ENCODE peak calls at places on chromosome 3, in six cellular contexts. A is IMR-90, N is trophoblast cell, J is neuronal stem cell, Z is H9, F is mesenchymal stem cell. H is an unnamed sample.

GRCh38 chr3:194675680-194676079 is 3.7 kb upstream of the LSG1 start:
- DNase-seq in F (no peak), N (no peak), J (no peak), Z (no peak), A (no peak), H (no peak)

GRCh38 chr3:184632551-184632950 is 71.0 kb downstream of the EPHB3 start:
- DNase-seq in A (no peak), Z (no peak), J (no peak), N (no peak), F (no peak), H (no peak)

GRCh38 chr3:194540268-194540937 is 53.6 kb upstream of the ATP13A3 start:
- DNase-seq in A (peak; percentile 23), J (no peak), F (no peak), N (no peak), Z (no peak), H (no peak)

GRCh38 chr3:195021674-195022073 is 249.3 kb downstream of the XXYLT1 start:
- DNase-seq in J (no peak), A (no peak), N (no peak), F (no peak), Z (no peak), H (no peak)

GRCh38 chr3:48459331-48459730 is 12.8 kb downstream of the ATRIP start:
- DNase-seq in Z (no peak), A (no peak), F (no peak), J (no peak), N (peak; percentile 97), H (no peak)

GRCh38 chr3:197001972-197002700 is 27.5 kb downstream of the MELTF start:
- DNase-seq in Z (peak; percentile 40), F (no peak), A (no peak), N (no peak), J (no peak), H (no peak)

GRCh38 chr3:80232760-80233159 is 465.0 kb upstream of the ROBO1 start:
- DNase-seq in A (peak; percentile 91), F (peak; percentile 74), Z (no peak), J (no peak), N (no peak), H (no peak)

GRCh38 chr3:126108689-126109075 is 24.8 kb upstream of the SLC41A3 start:
- DNase-seq in F (no peak), J (no peak), N (no peak), A (no peak), Z (no peak), H (no peak)

GRCh38 chr3:180433172-180433571 is 168.8 kb upstream of the TTC14 start:
- DNase-seq in N (no peak), Z (no peak), A (peak; percentile 81), J (no peak), F (no peak), H (no peak)

GRCh38 chr3:98901032-98901464 is 447 bp downstream of the DCBLD2 start:
- DNase-seq in Z (peak; percentile 68), F (peak; percentile 66), N (peak; percentile 43), J (peak; percentile 69), A (peak; percentile 47), H (peak; percentile 25)

GRCh38 chr3:195209836-195210551 is 61.0 kb downstream of the XXYLT1 start:
- DNase-seq in F (peak; percentile 25), Z (no peak), J (no peak), N (no peak), A (peak; percentile 60), H (peak; percentile 45)

GRCh38 chr3:188507244-188507720 is 353.3 kb downstream of the LPP start:
- DNase-seq in A (peak; percentile 97), F (peak; percentile 99), Z (no peak), N (peak; percentile 25), J (no peak), H (no peak)

GRCh38 chr3:50714953-50715352 is 40.2 kb downstream of the DOCK3 start:
- DNase-seq in A (no peak), N (no peak), Z (no peak), J (no peak), F (no peak), H (no peak)

GRCh38 chr3:124845406-124845805 is 41.8 kb downstream of the ITGB5 start:
- DNase-seq in A (peak; percentile 90), F (peak; percentile 84), N (no peak), Z (no peak), J (no peak), H (no peak)

GRCh38 chr3:175956964-175957363 is 1097.8 kb downstream of the NAALADL2 start:
- DNase-seq in A (peak; percentile 10), J (no peak), N (peak; percentile 82), F (peak; percentile 20), Z (no peak), H (peak; percentile 51)

GRCh38 chr3:86785381-86785780 is 205.6 kb downstream of the VGLL3 start:
- DNase-seq in A (peak; percentile 72), J (no peak), N (peak; percentile 32), Z (no peak), F (peak; percentile 19), H (no peak)

GRCh38 chr3:186254676-186255665 is 107.1 kb downstream of the DGKG start:
- DNase-seq in Z (no peak), A (no peak), J (no peak), N (peak; percentile 19), F (no peak), H (no peak)

GRCh38 chr3:126154391-126155279 is 25.8 kb downstream of the ALDH1L1 start:
- DNase-seq in N (no peak), F (no peak), A (no peak), Z (no peak), J (no peak), H (peak; percentile 33)

GRCh38 chr3:67937498-67938118 is 283.2 kb upstream of the SUCLG2 start:
- DNase-seq in F (no peak), N (no peak), A (no peak), Z (no peak), J (no peak), H (no peak)

GRCh38 chr3:97872209-97873042 is 50.6 kb downstream of the CRYBG3 start:
- DNase-seq in A (peak; percentile 97), N (peak; percentile 87), Z (no peak), J (no peak), F (peak; percentile 95), H (no peak)

GRCh38 chr3:142931222-142931621 is 32.3 kb downstream of the PAQR9 start:
- DNase-seq in N (peak; percentile 65), J (no peak), F (no peak), A (no peak), Z (peak; percentile 81), H (no peak)

GRCh38 chr3:134610455-134611385 is 40.1 kb downstream of the KY start:
- DNase-seq in Z (no peak), J (no peak), F (no peak), N (no peak), A (no peak), H (no peak)

GRCh38 chr3:14957163-14957562 is 9.8 kb downstream of the NR2C2 start:
- DNase-seq in F (no peak), N (no peak), J (no peak), A (no peak), Z (no peak), H (no peak)

GRCh38 chr3:37861540-37862051 is at the start of gene CTDSPL:
- DNase-seq in N (peak; percentile 25), F (peak; percentile 60), Z (peak; percentile 60), A (peak; percentile 44), J (peak; percentile 51), H (peak; percentile 69)

GRCh38 chr3:45088543-45088942 is 57.6 kb downstream of the CDCP1 start:
- DNase-seq in Z (no peak), F (no peak), J (no peak), A (no peak), N (no peak), H (no peak)

GRCh38 chr3:13338231-13338630 is 81.9 kb downstream of the NUP210 start:
- DNase-seq in F (no peak), J (no peak), N (no peak), A (peak; percentile 18), Z (no peak), H (no peak)

GRCh38 chr3:89276116-89276515 is 168.7 kb downstream of the EPHA3 start:
- DNase-seq in N (no peak), Z (no peak), J (no peak), A (no peak), F (no peak), H (no peak)

GRCh38 chr3:182182531-182182968 is 470.8 kb downstream of the SOX2 start:
- DNase-seq in Z (no peak), F (no peak), N (no peak), A (no peak), J (no peak), H (no peak)

GRCh38 chr3:114606336-114606735 is 312.5 kb downstream of the TIGIT start:
- DNase-seq in N (no peak), J (no peak), F (peak; percentile 21), Z (no peak), A (no peak), H (no peak)
- H3K23ac ChIP-seq in N (no peak overlapping the region), J (no peak overlapping the region), F (no peak overlapping the region), Z (no peak overlapping the region), A (peak overlapping the region; percentile 29), H (no peak overlapping the region)

DNA sequence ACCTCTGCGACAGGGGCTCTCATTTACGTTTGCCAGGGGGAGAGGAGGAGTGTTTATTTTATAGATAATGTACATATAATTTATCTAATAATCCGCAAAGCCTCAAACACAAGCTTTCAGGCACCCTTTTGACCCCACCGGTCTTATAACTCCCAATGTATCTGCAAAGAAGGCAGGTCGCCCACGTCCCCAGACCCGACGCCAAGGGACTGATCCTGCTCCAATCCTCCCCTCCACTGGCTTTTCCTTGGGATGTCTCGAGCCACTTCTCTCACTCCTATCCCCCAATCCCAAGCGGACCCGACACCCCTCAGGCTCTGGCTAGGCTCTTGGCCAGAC is 452 bp downstream of the DCP1A start:
- DNase-seq in N (peak; percentile 26), Z (no peak), F (no peak), A (no peak), J (no peak), H (no peak)
- H2AFZ ChIP-seq in N (peak overlapping the region; percentile 50), Z (no peak overlapping the region), F (no peak overlapping the region), A (peak overlapping the region; percentile 99), J (peak overlapping the region; percentile 91), H (peak overlapping the region; percentile 71)

GRCh38 chr3:160400631-160401150 is 1.2 kb downstream of the SMC4 start:
- DNase-seq in F (no peak), Z (no peak), A (no peak), N (peak; percentile 61), J (no peak), H (peak; percentile 55)
- H3K23ac ChIP-seq in F (peak overlapping the region; percentile 96), Z (no peak overlapping the region), A (peak overlapping the region; percentile 94), N (no peak overlapping the region), J (peak overlapping the region; percentile 75), H (no peak overlapping the region)

GRCh38 chr3:23589586-23589985 is 216.2 kb upstream of the UBE2E1 start:
- DNase-seq in Z (no peak), N (no peak), F (no peak), A (no peak), J (no peak), H (no peak)

GRCh38 chr3:23588547-23588946 is 217.2 kb upstream of the UBE2E1 start:
- DNase-seq in N (no peak), J (no peak), F (no peak), Z (no peak), A (no peak), H (peak; percentile 19)

GRCh38 chr3:23591374-23591773 is 214.4 kb upstream of the UBE2E1 start:
- DNase-seq in A (no peak), Z (no peak), F (no peak), N (no peak), J (no peak), H (no peak)

GRCh38 chr3:23590424-23590823 is 215.3 kb upstream of the UBE2E1 start:
- DNase-seq in F (no peak), J (no peak), Z (no peak), A (no peak), N (no peak), H (no peak)

GRCh38 chr3:23590874-23591273 is 214.9 kb upstream of the UBE2E1 start:
- DNase-seq in F (no peak), J (no peak), A (no peak), N (no peak), Z (no peak), H (no peak)
- H2AFZ ChIP-seq in F (no peak overlapping the region), J (no peak overlapping the region), A (no peak overlapping the region), N (no peak overlapping the region), Z (no peak overlapping the region), H (no peak overlapping the region)

GRCh38 chr3:29313981-29314726 is 33.3 kb downstream of the RBMS3 start:
- DNase-seq in A (no peak), Z (no peak), N (no peak), F (no peak), J (no peak), H (no peak)
- H3K23ac ChIP-seq in A (peak overlapping the region; percentile 29), Z (no peak overlapping the region), N (no peak overlapping the region), F (no peak overlapping the region), J (no peak overlapping the region), H (no peak overlapping the region)

H was measured in H1.